ENCODE peak calls at places on chromosomes 4 and X, in eight cellular contexts. L is GM12891, G is ELF-1, K is NCI-H774, E is sigmoid colon, B is progenitor cell of endocrine pancreas, W is cardiac muscle cell, D is non-pigmented ciliary epithelial cell. Z is an unnamed sample.

GRCh38 chr4:181550381-181550780 is 692.8 kb upstream of the TENM3 start:
- DNase-seq in K (no peak), W (no peak), B (no peak), D (no peak), E (no peak), G (no peak), L (no peak), Z (no peak)

GRCh38 chrX:372856-373640 is 13.7 kb downstream of the PPP2R3B start:
- DNase-seq in W (peak), L (no peak), B (peak), E (no peak), G (peak), K (no peak), D (no peak), Z (no peak)

GRCh38 chr4:64584981-64585557 is 175.8 kb upstream of the TECRL start:
- DNase-seq in W (peak), G (no peak), E (no peak), K (no peak), L (peak), D (no peak), B (no peak), Z (peak)

GRCh38 chr4:155190099-155190498 is 18.3 kb upstream of the NPY2R start:
- DNase-seq in D (no peak), W (no peak), E (no peak), K (no peak), G (no peak), B (no peak), L (no peak), Z (no peak)

GRCh38 chr4:185560316-185560715 is 25.0 kb upstream of the PDLIM3 start:
- DNase-seq in W (no peak), G (no peak), D (no peak), K (no peak), E (no peak), L (no peak), B (no peak), Z (no peak)

GRCh38 chr4:102324725-102325124 is 20.6 kb downstream of the SLC39A8 start:
- DNase-seq in B (no peak), G (no peak), E (no peak), L (no peak), W (no peak), D (no peak), K (no peak), Z (no peak)

GRCh38 chrX:43349363-43349762 is 306.7 kb upstream of the MAOA start:
- DNase-seq in D (no peak), L (no peak), W (peak), G (peak), B (no peak), E (no peak), K (no peak), Z (no peak)

GRCh38 chr4:2469192-2469984 is 482 bp downstream of the RNF4 start:
- DNase-seq in G (peak), D (no peak), K (no peak), B (no peak), W (peak), L (peak), E (no peak), Z (no peak)

GRCh38 chrX:51496501-51497291 is at the start of gene NUDT11:
- DNase-seq in B (peak), E (peak), D (no peak), L (no peak), G (peak), K (peak), W (peak), Z (peak)

GRCh38 chrX:3520987-3521875 is 174.8 kb upstream of the MXRA5 start:
- DNase-seq in W (peak), G (no peak), K (no peak), D (no peak), B (no peak), E (no peak), L (no peak), Z (no peak)

GRCh38 chrX:5876984-5877655 is 351.5 kb downstream of the NLGN4X start:
- DNase-seq in K (no peak), G (peak), D (no peak), W (no peak), B (peak), E (no peak), L (no peak), Z (no peak)

GRCh38 chrX:40063555-40063954 is 34.2 kb downstream of the BCOR start:
- DNase-seq in E (no peak), W (no peak), K (no peak), B (no peak), L (no peak), D (no peak), G (peak), Z (no peak)

GRCh38 chrX:105323951-105324350 is 103.5 kb upstream of the TEX13A start:
- DNase-seq in L (no peak), E (no peak), G (no peak), D (no peak), W (peak), B (no peak), K (no peak), Z (no peak)

GRCh38 chr4:139455187-139455586 is 1.3 kb downstream of the RAB33B start:
- DNase-seq in E (no peak), D (no peak), L (no peak), B (no peak), K (no peak), W (no peak), G (peak), Z (no peak)

GRCh38 chr4:17911608-17912007 is 100.8 kb downstream of the NCAPG start:
- DNase-seq in W (no peak), K (no peak), L (no peak), D (no peak), G (no peak), B (no peak), E (no peak), Z (no peak)